ENCODE peak calls at places on chromosomes 2 and 18, in ten cellular contexts. E, K, F, D, T, Q, Y, I, P and C are unnamed samples.

GRCh38 chr2:98824256-98825042 is 93.5 kb upstream of the MGAT4A start:
- DNase-seq in K (no peak), D (no peak), Q (no peak), F (no peak), Y (no peak), P (no peak), I (no peak), E (no peak), T (no peak), C (no peak)

GRCh38 chr2:190528521-190529001 is 6.0 kb downstream of the NEMP2 start:
- DNase-seq in T (peak), Q (no peak), P (no peak), Y (no peak), D (no peak), I (peak), F (no peak), K (no peak), E (no peak), C (no peak)

GRCh38 chr2:191171708-191172355 is 21.0 kb upstream of the STAT4 start:
- DNase-seq in E (no peak), Y (no peak), I (peak), K (no peak), T (peak), F (no peak), Q (no peak), P (no peak), D (no peak), C (no peak)

GRCh38 chr2:42013409-42013808 is 34.4 kb upstream of the PKDCC start:
- DNase-seq in I (no peak), T (no peak), K (no peak), E (no peak), Y (no peak), Q (no peak), D (no peak), P (no peak), F (no peak), C (no peak)

GRCh38 chr2:29502452-29502851 is 387.2 kb downstream of the CLIP4 start:
- DNase-seq in Q (no peak), E (no peak), I (peak), K (no peak), T (no peak), D (no peak), P (no peak), Y (no peak), F (no peak), C (no peak)

GRCh38 chr2:178761759-178762371 is 45.4 kb downstream of the TTN start:
- DNase-seq in P (no peak), Y (peak), K (peak), T (no peak), F (no peak), D (no peak), I (peak), Q (peak), E (peak), C (no peak)

GRCh38 chr18:24990548-24991219 is 361.3 kb downstream of the ZNF521 start:
- DNase-seq in Q (no peak), E (no peak), F (no peak), Y (no peak), D (no peak), P (no peak), T (no peak), K (no peak), I (no peak), C (no peak)

GRCh38 chr2:34229998-34230397 is 630.9 kb upstream of the FAM98A start:
- DNase-seq in K (no peak), T (no peak), P (no peak), D (no peak), F (no peak), Y (no peak), I (no peak), E (no peak), Q (no peak), C (no peak)

GRCh38 chr2:100592226-100592625 is 29.4 kb downstream of the PDCL3 start:
- DNase-seq in T (no peak), D (no peak), Y (no peak), I (no peak), E (no peak), P (no peak), K (no peak), F (no peak), Q (no peak), C (no peak)